ENCODE peak calls at places on chromosomes 5 and 9, in seven cellular contexts. One of them, this sample, is unnamed.

GRCh38 chr9:120710110-120710981 is 3.9 kb downstream of the MEGF9 start:
- DNase-seq in M059J: peak
- DNase-seq in GM04504: no peak
- DNase-seq in caudate nucleus: peak
- DNase-seq in astrocyte: peak
- DNase-seq in NCI-H2081: peak
- DNase-seq in germinal center: peak
- DNase-seq in this sample: no peak

GRCh38 chr9:72300884-72301283 is 64.1 kb downstream of the ZFAND5 start:
- DNase-seq in M059J: no peak
- DNase-seq in GM04504: no peak
- DNase-seq in caudate nucleus: no peak
- DNase-seq in astrocyte: no peak
- DNase-seq in NCI-H2081: no peak
- DNase-seq in germinal center: no peak
- DNase-seq in this sample: no peak

GRCh38 chr9:36966371-36967097 is 67.5 kb downstream of the PAX5 start:
- DNase-seq in M059J: no peak
- DNase-seq in GM04504: no peak
- DNase-seq in caudate nucleus: no peak
- DNase-seq in astrocyte: no peak
- DNase-seq in NCI-H2081: no peak
- DNase-seq in germinal center: no peak
- DNase-seq in this sample: no peak

GRCh38 chr5:7886849-7887460 is 18.0 kb downstream of the MTRR start:
- DNase-seq in M059J: peak
- DNase-seq in GM04504: no peak
- DNase-seq in caudate nucleus: no peak
- DNase-seq in astrocyte: peak
- DNase-seq in NCI-H2081: peak
- DNase-seq in germinal center: peak
- DNase-seq in this sample: no peak

GRCh38 chr9:119273984-119274665 is 95.1 kb downstream of the BRINP1 start:
- DNase-seq in M059J: no peak
- DNase-seq in GM04504: no peak
- DNase-seq in caudate nucleus: no peak
- DNase-seq in astrocyte: peak
- DNase-seq in NCI-H2081: no peak
- DNase-seq in germinal center: no peak
- DNase-seq in this sample: no peak

GRCh38 chr9:136695435-136695895 is 8.2 kb upstream of the AGPAT2 start:
- DNase-seq in M059J: peak
- DNase-seq in GM04504: no peak
- DNase-seq in caudate nucleus: no peak
- DNase-seq in astrocyte: no peak
- DNase-seq in NCI-H2081: peak
- DNase-seq in germinal center: no peak
- DNase-seq in this sample: no peak

GRCh38 chr9:114925672-114926071 is 4.7 kb downstream of the TNFSF8 start:
- DNase-seq in M059J: no peak
- DNase-seq in GM04504: no peak
- DNase-seq in caudate nucleus: no peak
- DNase-seq in astrocyte: no peak
- DNase-seq in NCI-H2081: no peak
- DNase-seq in germinal center: no peak
- DNase-seq in this sample: no peak

GRCh38 chr9:113998529-113999255 is 79.4 kb downstream of the AMBP start:
- DNase-seq in M059J: peak
- DNase-seq in GM04504: no peak
- DNase-seq in caudate nucleus: no peak
- DNase-seq in astrocyte: no peak
- DNase-seq in NCI-H2081: peak
- DNase-seq in germinal center: no peak
- DNase-seq in this sample: peak

GRCh38 chr5:154273028-154273617 is 82.6 kb downstream of the GALNT10 start:
- DNase-seq in M059J: peak
- DNase-seq in GM04504: no peak
- DNase-seq in caudate nucleus: no peak
- DNase-seq in astrocyte: no peak
- DNase-seq in NCI-H2081: no peak
- DNase-seq in germinal center: no peak
- DNase-seq in this sample: no peak